ENCODE peak calls at places on chromosomes 5 and 9, in eight cellular contexts. One of them, this sample, is unnamed.

GRCh38 chr5:57494104-57495098 is 11.8 kb upstream of the ACTBL2 start:
- DNase-seq in stimulated activated naive B cell treated with anti-CD40 and anti-IgM and Interleukin-4, amounts not matched to agents 10 μg/mL and 1 μg/mL and 100 μg/mL, for 72 hours: no peak
- DNase-seq in fibroblast of gingiva: peak; percentile 78
- DNase-seq in stimulated activated CD4-positive, alpha-beta T cell treated with anti-CD3 and anti-CD28 coated beads, TNF-alpha, amount 100 ng/mL, for 4 hours: peak; percentile 2
- DNase-seq in AG10803: peak; percentile 98
- DNase-seq in cortex of kidney: no peak
- DNase-seq in GM12865: peak; percentile 83
- DNase-seq in Peyer's patch: peak; percentile 53
- DNase-seq in this sample: peak; percentile 45

GRCh38 chr9:92504881-92505280 is 22.6 kb upstream of the ASPN start:
- DNase-seq in fibroblast of gingiva: peak; percentile 14
- DNase-seq in stimulated activated naive B cell treated with anti-CD40 and anti-IgM and Interleukin-4, amounts not matched to agents 10 μg/mL and 1 μg/mL and 100 μg/mL, for 72 hours: no peak
- DNase-seq in GM12865: no peak
- DNase-seq in cortex of kidney: no peak
- DNase-seq in Peyer's patch: no peak
- DNase-seq in AG10803: peak; percentile 51
- DNase-seq in stimulated activated CD4-positive, alpha-beta T cell treated with anti-CD3 and anti-CD28 coated beads, TNF-alpha, amount 100 ng/mL, for 4 hours: no peak
- DNase-seq in this sample: no peak

GRCh38 chr5:4229414-4229813 is 633.8 kb downstream of the IRX1 start:
- DNase-seq in cortex of kidney: no peak
- DNase-seq in GM12865: no peak
- DNase-seq in fibroblast of gingiva: no peak
- DNase-seq in AG10803: no peak
- DNase-seq in Peyer's patch: no peak
- DNase-seq in stimulated activated naive B cell treated with anti-CD40 and anti-IgM and Interleukin-4, amounts not matched to agents 10 μg/mL and 1 μg/mL and 100 μg/mL, for 72 hours: no peak
- DNase-seq in stimulated activated CD4-positive, alpha-beta T cell treated with anti-CD3 and anti-CD28 coated beads, TNF-alpha, amount 100 ng/mL, for 4 hours: no peak
- DNase-seq in this sample: no peak

GRCh38 chr5:1497795-1498622 is 25.8 kb downstream of the LPCAT1 start:
- DNase-seq in stimulated activated naive B cell treated with anti-CD40 and anti-IgM and Interleukin-4, amounts not matched to agents 10 μg/mL and 1 μg/mL and 100 μg/mL, for 72 hours: peak; percentile 51
- DNase-seq in Peyer's patch: no peak
- DNase-seq in AG10803: no peak
- DNase-seq in cortex of kidney: no peak
- DNase-seq in stimulated activated CD4-positive, alpha-beta T cell treated with anti-CD3 and anti-CD28 coated beads, TNF-alpha, amount 100 ng/mL, for 4 hours: no peak
- DNase-seq in fibroblast of gingiva: peak; percentile 16
- DNase-seq in GM12865: peak; percentile 89
- DNase-seq in this sample: peak; percentile 64

GRCh38 chr5:105593011-105593760 is 2030.6 kb upstream of the NUDT12 start:
- DNase-seq in stimulated activated naive B cell treated with anti-CD40 and anti-IgM and Interleukin-4, amounts not matched to agents 10 μg/mL and 1 μg/mL and 100 μg/mL, for 72 hours: no peak
- DNase-seq in fibroblast of gingiva: no peak
- DNase-seq in stimulated activated CD4-positive, alpha-beta T cell treated with anti-CD3 and anti-CD28 coated beads, TNF-alpha, amount 100 ng/mL, for 4 hours: no peak
- DNase-seq in AG10803: no peak
- DNase-seq in Peyer's patch: no peak
- DNase-seq in GM12865: no peak
- DNase-seq in cortex of kidney: no peak
- DNase-seq in this sample: no peak

GRCh38 chr9:69622664-69623063 is 49.5 kb downstream of the APBA1 start:
- DNase-seq in Peyer's patch: no peak
- DNase-seq in cortex of kidney: no peak
- DNase-seq in fibroblast of gingiva: peak; percentile 8
- DNase-seq in AG10803: peak; percentile 82
- DNase-seq in stimulated activated naive B cell treated with anti-CD40 and anti-IgM and Interleukin-4, amounts not matched to agents 10 μg/mL and 1 μg/mL and 100 μg/mL, for 72 hours: no peak
- DNase-seq in GM12865: no peak
- DNase-seq in stimulated activated CD4-positive, alpha-beta T cell treated with anti-CD3 and anti-CD28 coated beads, TNF-alpha, amount 100 ng/mL, for 4 hours: no peak
- DNase-seq in this sample: no peak

GRCh38 chr9:13165956-13166355 is 113.5 kb downstream of the MPDZ start:
- DNase-seq in AG10803: no peak
- DNase-seq in Peyer's patch: no peak
- DNase-seq in cortex of kidney: no peak
- DNase-seq in stimulated activated CD4-positive, alpha-beta T cell treated with anti-CD3 and anti-CD28 coated beads, TNF-alpha, amount 100 ng/mL, for 4 hours: no peak
- DNase-seq in stimulated activated naive B cell treated with anti-CD40 and anti-IgM and Interleukin-4, amounts not matched to agents 10 μg/mL and 1 μg/mL and 100 μg/mL, for 72 hours: no peak
- DNase-seq in GM12865: no peak
- DNase-seq in fibroblast of gingiva: no peak
- DNase-seq in this sample: no peak

GRCh38 chr9:127445851-127446719 is 5.1 kb downstream of the RPL12 start:
- DNase-seq in cortex of kidney: no peak
- DNase-seq in stimulated activated CD4-positive, alpha-beta T cell treated with anti-CD3 and anti-CD28 coated beads, TNF-alpha, amount 100 ng/mL, for 4 hours: no peak
- DNase-seq in GM12865: peak; percentile 53
- DNase-seq in AG10803: no peak
- DNase-seq in stimulated activated naive B cell treated with anti-CD40 and anti-IgM and Interleukin-4, amounts not matched to agents 10 μg/mL and 1 μg/mL and 100 μg/mL, for 72 hours: no peak
- DNase-seq in fibroblast of gingiva: no peak
- DNase-seq in Peyer's patch: no peak
- DNase-seq in this sample: peak; percentile 56

GRCh38 chr9:131420913-131421312 is 27.0 kb downstream of the PRRC2B start:
- DNase-seq in Peyer's patch: no peak
- DNase-seq in AG10803: peak; percentile 50
- DNase-seq in stimulated activated naive B cell treated with anti-CD40 and anti-IgM and Interleukin-4, amounts not matched to agents 10 μg/mL and 1 μg/mL and 100 μg/mL, for 72 hours: no peak
- DNase-seq in GM12865: no peak
- DNase-seq in fibroblast of gingiva: peak; percentile 58
- DNase-seq in cortex of kidney: no peak
- DNase-seq in stimulated activated CD4-positive, alpha-beta T cell treated with anti-CD3 and anti-CD28 coated beads, TNF-alpha, amount 100 ng/mL, for 4 hours: no peak
- DNase-seq in this sample: peak; percentile 72

This sample was measured in NB4.